ENCODE peak calls at places on chromosome X, in eight cellular contexts. D, Q, T, N, C, E, K and P are unnamed samples.

GRCh38 chrX:139544591-139544990 is 14.1 kb downstream of the F9 start:
- DNase-seq in E (no peak), N (no peak), Q (no peak), D (no peak), C (no peak), T (no peak), K (no peak), P (no peak)

GRCh38 chrX:63754860-63755579 is 30.0 kb downstream of the ARHGEF9 start:
- DNase-seq in K (peak), D (peak), C (peak), N (peak), T (peak), Q (peak), E (peak), P (peak)

GRCh38 chrX:38313190-38313589 is 14.1 kb downstream of the RPGR start:
- DNase-seq in N (no peak), K (no peak), T (peak), E (no peak), C (no peak), Q (no peak), D (no peak), P (no peak)

GRCh38 chrX:96909291-96909690 is 25.6 kb downstream of the RPA4 start:
- DNase-seq in D (no peak), K (no peak), N (no peak), Q (no peak), T (peak), E (no peak), C (no peak), P (no peak)

GRCh38 chrX:18887821-18888205 is 96.1 kb downstream of the PHKA2 start:
- DNase-seq in Q (no peak), N (no peak), D (no peak), E (no peak), K (peak), T (no peak), C (no peak), P (no peak)

GRCh38 chrX:39848900-39849299 is 248.9 kb downstream of the BCOR start:
- DNase-seq in E (peak), N (no peak), C (no peak), K (no peak), D (no peak), Q (no peak), T (peak), P (peak)

GRCh38 chrX:41332408-41332987 is 1.5 kb upstream of the DDX3X start:
- DNase-seq in E (no peak), T (no peak), C (peak), D (no peak), K (peak), N (peak), Q (peak), P (no peak)

GRCh38 chrX:47752685-47753084 is 84.0 kb upstream of the ZNF81 start:
- DNase-seq in Q (no peak), E (no peak), K (no peak), C (no peak), N (no peak), T (no peak), D (no peak), P (no peak)

GRCh38 chrX:139932077-139932900 is 564 bp downstream of the ATP11C start:
- DNase-seq in D (peak), T (no peak), K (peak), C (peak), E (no peak), N (peak), Q (peak), P (no peak)

GRCh38 chrX:39493168-39493567 is 604.6 kb downstream of the BCOR start:
- DNase-seq in Q (no peak), D (no peak), K (no peak), N (no peak), C (no peak), T (no peak), E (no peak), P (no peak)

GRCh38 chrX:99798951-99799350 is 611.1 kb downstream of the PCDH19 start:
- DNase-seq in E (no peak), D (no peak), T (no peak), N (no peak), Q (no peak), K (no peak), C (no peak), P (peak)
- H3K4me3 ChIP-seq in E (no peak), D (no peak), T (no peak), N (no peak), Q (no peak), K (no peak), C (no peak), P (no peak)

GRCh38 chrX:427812-428725 is 41.4 kb upstream of the PPP2R3B start:
- DNase-seq in T (no peak), K (peak), D (no peak), Q (no peak), C (no peak), N (no peak), E (no peak), P (no peak)
- H3K4me3 ChIP-seq in T (no peak), K (no peak), D (no peak), Q (peak), C (no peak), N (no peak), E (no peak), P (peak)

GRCh38 chrX:12949205-12949926 is 25.5 kb upstream of the TMSB4X start:
- DNase-seq in T (peak), N (no peak), E (peak), C (no peak), K (no peak), Q (no peak), D (no peak), P (peak)

GRCh38 chrX:12950851-12951589 is 23.9 kb upstream of the TMSB4X start:
- DNase-seq in C (no peak), E (no peak), T (no peak), K (peak), N (peak), Q (no peak), D (peak), P (no peak)

GRCh38 chrX:12953420-12953819 is 21.5 kb upstream of the TMSB4X start:
- DNase-seq in C (no peak), T (no peak), N (no peak), D (no peak), K (no peak), E (no peak), Q (no peak), P (no peak)

GRCh38 chrX:12949927-12950656 is 24.8 kb upstream of the TMSB4X start:
- DNase-seq in D (peak), C (peak), E (peak), Q (peak), T (peak), N (peak), K (peak), P (peak)

GRCh38 chrX:12951590-12951965 is 23.3 kb upstream of the TMSB4X start:
- DNase-seq in Q (no peak), T (no peak), D (no peak), E (no peak), K (peak), C (no peak), N (no peak), P (no peak)
- H3K4me3 ChIP-seq in Q (no peak), T (no peak), D (no peak), E (no peak), K (peak), C (no peak), N (no peak), P (no peak)

GRCh38 chrX:132059973-132060540 is 37.0 kb downstream of the STK26 start:
- DNase-seq in K (no peak), Q (no peak), T (no peak), C (no peak), D (no peak), E (no peak), N (no peak), P (no peak)
- H3K4me3 ChIP-seq in K (no peak), Q (no peak), T (no peak), C (no peak), D (no peak), E (no peak), N (no peak), P (no peak)

GRCh38 chrX:45980726-45981125 is 564.5 kb downstream of the ZNF674 start:
- DNase-seq in Q (no peak), D (no peak), N (no peak), T (no peak), C (no peak), K (no peak), E (no peak), P (no peak)
- H3K4me3 ChIP-seq in Q (no peak), D (no peak), N (no peak), T (no peak), C (no peak), K (no peak), E (no peak), P (no peak)

GRCh38 chrX:2875136-2875481 is 46.4 kb downstream of the GYG2 start:
- DNase-seq in T (no peak), C (no peak), N (no peak), Q (no peak), D (no peak), K (no peak), E (no peak), P (no peak)
- H3K4me3 ChIP-seq in T (no peak), C (no peak), N (no peak), Q (no peak), D (no peak), K (no peak), E (no peak), P (no peak)

DNA sequence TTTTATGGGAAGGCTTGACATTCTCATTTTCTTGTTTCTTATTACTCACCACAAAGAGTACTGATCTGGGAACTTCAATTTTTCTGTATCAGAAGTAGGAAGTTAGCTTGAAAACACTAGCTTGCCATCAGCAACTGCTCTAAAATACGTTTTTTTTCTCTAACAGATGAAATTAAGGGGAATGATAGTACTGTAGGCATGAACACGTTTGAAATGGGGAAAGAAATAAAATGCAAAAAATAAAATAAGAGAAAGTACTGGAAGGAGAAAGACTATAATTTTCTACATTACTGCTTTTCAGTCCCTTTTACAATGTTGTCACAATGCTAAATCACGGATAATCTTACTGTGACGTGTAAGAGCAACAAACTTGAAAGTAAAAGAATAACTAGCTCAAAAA is 1.5 kb downstream of the RADX start:
- DNase-seq in E (no peak), K (no peak), N (no peak), C (no peak), D (no peak), T (no peak), Q (no peak), P (no peak)
- H3K4me3 ChIP-seq in E (no peak), K (no peak), N (no peak), C (peak), D (no peak), T (no peak), Q (peak), P (peak)